ENCODE peak calls at places on chromosomes 1 and 21, in four cellular contexts. Y is GM12878, T is HepG2, U is K562. X is an unnamed sample.

GRCh38 chr1:7108251-7108650 is 323.0 kb downstream of the CAMTA1 start:
- DNase-seq in Y (no peak), T (no peak), U (no peak), X (no peak)

GRCh38 chr1:85581138-85581801 is 709 bp downstream of the CCN1 start:
- DNase-seq in Y (no peak), T (peak; percentile 69), U (peak; percentile 86), X (peak; percentile 75)

GRCh38 chr1:226371049-226371694 is 36.7 kb downstream of the PARP1 start:
- DNase-seq in Y (no peak), T (no peak), U (no peak), X (no peak)

GRCh38 chr1:212605441-212605976 is 3.1 kb upstream of the ATF3 start:
- DNase-seq in Y (no peak), T (no peak), U (no peak), X (no peak)

GRCh38 chr1:9289090-9289534 is 3.6 kb upstream of the SPSB1 start:
- DNase-seq in Y (peak; percentile 46), T (peak; percentile 59), U (peak; percentile 82), X (no peak)

GRCh38 chr1:223872308-223872878 is 26.6 kb upstream of the TP53BP2 start:
- DNase-seq in Y (no peak), T (no peak), U (no peak), X (no peak)

GRCh38 chr1:152110365-152110859 is 4.8 kb downstream of the TCHH start:
- DNase-seq in Y (no peak), T (no peak), U (no peak), X (no peak)

GRCh38 chr1:17661546-17662157 is 93.5 kb upstream of the ACTL8 start:
- DNase-seq in Y (no peak), T (peak; percentile 41), U (peak; percentile 83), X (peak; percentile 93)

GRCh38 chr1:59092126-59092525 is 204.8 kb upstream of the FGGY start:
- DNase-seq in Y (no peak), T (no peak), U (no peak), X (no peak)

GRCh38 chr21:43287111-43287973 is 118.5 kb downstream of the CRYAA start:
- DNase-seq in Y (peak; percentile 19), T (no peak), U (no peak), X (no peak)

GRCh38 chr1:211334986-211335385 is 8.4 kb downstream of the TRAF5 start:
- DNase-seq in Y (no peak), T (no peak), U (no peak), X (no peak)
- H3K27ac ChIP-seq in Y (peak overlapping the region; percentile 64), T (no peak overlapping the region), U (no peak overlapping the region), X (no peak overlapping the region)

DNA sequence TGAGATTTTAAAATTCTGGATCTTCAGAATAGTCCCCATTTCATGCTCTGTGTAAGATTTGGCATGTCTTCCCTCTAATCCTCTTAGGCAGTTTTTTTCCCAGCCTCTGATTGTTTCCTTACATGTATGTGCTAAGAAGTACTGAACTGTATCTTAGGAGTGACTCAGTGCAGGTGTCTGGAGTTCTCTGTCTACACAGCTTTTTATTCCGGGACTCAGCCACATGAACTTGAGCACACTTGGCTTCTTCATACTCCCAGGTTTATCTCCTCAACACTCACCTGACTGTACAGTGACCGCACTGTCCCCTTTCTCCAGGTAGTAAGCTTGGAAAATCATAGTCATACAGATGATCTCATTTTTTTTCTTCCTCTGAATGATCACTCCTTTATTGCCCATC is 50.7 kb downstream of the SYT14 start:
- DNase-seq in Y (no peak), T (no peak), U (no peak), X (no peak)
- TF ChIP-seq RFX5 in Y (no peak), T (no peak), U (no peak), X (no peak)

DNA sequence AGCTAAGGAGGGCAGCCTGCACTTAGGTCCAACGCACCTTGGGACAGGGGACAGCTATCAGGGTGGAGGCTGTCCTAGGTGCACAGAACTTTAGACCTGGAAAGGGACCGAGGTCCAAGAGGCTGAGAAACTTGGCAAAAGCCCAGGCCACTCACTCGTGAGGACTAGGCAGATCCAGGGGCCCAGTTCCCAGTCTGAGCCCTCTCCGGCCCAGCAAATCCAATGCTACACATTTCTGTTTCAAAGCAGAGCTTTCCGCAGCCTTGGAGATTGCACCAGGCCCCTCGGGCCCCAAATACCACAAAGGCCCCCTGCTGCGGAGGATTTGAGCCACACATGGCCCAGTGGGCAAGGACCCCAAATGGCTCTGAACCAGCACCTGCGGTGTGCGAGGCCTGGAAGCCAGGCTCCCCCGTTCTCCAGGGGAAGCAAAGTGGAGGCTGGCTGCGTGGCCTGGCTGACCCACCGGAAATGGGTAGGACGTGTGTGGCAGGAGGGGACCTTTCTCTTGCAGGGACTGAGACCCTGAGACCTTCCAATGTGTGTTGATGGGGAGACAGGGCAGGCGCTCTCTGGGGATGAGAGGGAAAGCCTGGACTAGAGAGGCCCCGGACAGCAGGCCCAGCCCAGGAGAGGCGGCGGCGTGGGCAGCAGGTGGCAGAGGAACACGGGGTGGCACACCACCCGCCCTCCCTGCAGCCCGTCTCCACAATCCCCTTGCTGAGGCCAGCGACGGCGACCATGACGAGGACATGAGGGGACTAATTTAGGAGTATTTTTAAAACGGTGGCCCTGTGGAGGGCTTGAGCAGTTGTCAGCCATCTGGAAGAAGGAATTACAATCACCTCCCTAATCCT is 118.7 kb downstream of the CASZ1 start:
- DNase-seq in Y (no peak), T (peak; percentile 66), U (no peak), X (no peak)
- TF ChIP-seq FOXM1 in Y (no peak), T (no peak), U (no peak), X (no peak)

DNA sequence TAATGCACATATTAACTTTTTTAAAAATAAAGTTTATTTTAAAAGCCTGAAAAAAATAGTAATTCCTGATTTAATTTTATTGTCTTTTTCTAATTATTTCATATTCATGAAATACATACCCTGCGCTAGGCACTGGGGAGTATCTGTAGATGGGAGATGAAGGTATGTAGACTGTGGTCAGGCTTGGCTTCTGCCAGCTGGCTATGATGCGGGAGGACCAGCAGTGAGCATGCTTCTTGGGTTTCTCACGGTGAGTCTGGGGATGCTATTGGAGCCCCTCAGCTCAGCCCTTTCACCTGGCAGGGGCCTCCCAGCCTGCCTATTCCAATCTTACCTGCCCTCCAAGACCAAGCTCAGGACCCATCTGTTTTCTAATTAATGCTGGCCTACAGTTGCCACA is 138.4 kb downstream of the NOS1AP start:
- DNase-seq in Y (no peak), T (no peak), U (no peak), X (no peak)
- H3K27ac ChIP-seq in Y (no peak overlapping the region), T (no peak overlapping the region), U (no peak overlapping the region), X (no peak overlapping the region)